ENCODE peak calls at places on chromosomes 1 and 21, in four cellular contexts. H is small intestine; F is GM20000; L is stimulated activated CD4-positive, alpha-beta T cell treated with anti-CD3 and anti-CD28 coated beads, TNF-alpha, amount 100 ng/mL, for 4 hours. B is an unnamed sample.

GRCh38 chr1:167617100-167617949 is 12.7 kb upstream of the RCSD1 start:
- DNase-seq in F (no peak), H (peak; percentile 29), L (no peak), B (peak; percentile 74)

GRCh38 chr1:119674835-119675289 is 26.8 kb upstream of the ZNF697 start:
- DNase-seq in F (peak; percentile 43), L (no peak), H (no peak), B (no peak)

GRCh38 chr21:28776251-28776650 is 216.4 kb downstream of the LTN1 start:
- DNase-seq in H (no peak), L (no peak), F (no peak), B (no peak)

GRCh38 chr1:27621067-27621920 is 13.7 kb downstream of the FGR start:
- DNase-seq in F (no peak), H (no peak), L (no peak), B (no peak)

GRCh38 chr1:30507391-30508174 is 215.8 kb downstream of the MATN1 start:
- DNase-seq in F (no peak), L (no peak), H (no peak), B (no peak)

GRCh38 chr1:205928256-205928655 is 15.0 kb downstream of the SLC26A9 start:
- DNase-seq in H (no peak), L (no peak), F (no peak), B (no peak)

GRCh38 chr1:203360772-203361171 is 9.8 kb upstream of the FMOD start:
- DNase-seq in H (no peak), F (no peak), L (no peak), B (no peak)

GRCh38 chr1:165592945-165593823 is 37.9 kb upstream of the MGST3 start:
- DNase-seq in H (peak; percentile 70), L (peak; percentile 48), F (peak; percentile 75), B (peak; percentile 16)

GRCh38 chr1:194959795-194960194 is 1648.4 kb downstream of the KCNT2 start:
- DNase-seq in H (no peak), F (no peak), L (no peak), B (no peak)

B was measured in GM06990.